ENCODE peak calls at places on chromosomes 16 and 17, in seven cellular contexts. B is gastrocnemius medialis; K is effector memory CD4-positive, alpha-beta T cell; A is psoas muscle; Y is mammary epithelial cell; H is adrenal gland; E is endodermal cell. D is an unnamed sample.
A peak's percentile ranks its signal among the peaks of the same experiment; 100 is the strongest.

GRCh38 chr16:3971261-3971660 is 90.7 kb upstream of the CREBBP start:
- DNase-seq in A (peak; percentile 13), B (no peak), K (no peak), Y (no peak), H (no peak), E (no peak), D (no peak)

GRCh38 chr17:50181155-50181554 is 15.3 kb downstream of the SGCA start:
- DNase-seq in B (no peak), A (peak; percentile 47), Y (no peak), E (no peak), K (no peak), H (no peak), D (peak; percentile 56)

GRCh38 chr17:46795379-46795952 is 23.0 kb downstream of the WNT3 start:
- DNase-seq in H (no peak), Y (no peak), A (no peak), E (no peak), B (no peak), K (no peak), D (no peak)

GRCh38 chr17:18951941-18952842 is at the start of gene SLC5A10:
- DNase-seq in A (no peak), K (no peak), B (no peak), Y (no peak), E (peak; percentile 85), H (no peak), D (peak; percentile 67)

GRCh38 chr17:77768475-77768874 is 190.0 kb upstream of the TNRC6C start:
- DNase-seq in B (no peak), H (no peak), Y (no peak), A (no peak), K (no peak), E (no peak), D (peak; percentile 41)

GRCh38 chr17:7056386-7056785 is 12.5 kb upstream of the SLC16A11 start:
- DNase-seq in H (no peak), K (no peak), B (no peak), Y (peak; percentile 86), A (no peak), E (no peak), D (no peak)

GRCh38 chr17:48505788-48506187 is 25.0 kb downstream of the HOXB1 start:
- DNase-seq in H (peak; percentile 63), Y (peak; percentile 82), A (no peak), B (no peak), E (peak; percentile 62), K (peak; percentile 59), D (no peak)

GRCh38 chr17:67449885-67450755 is 73.0 kb downstream of the PITPNC1 start:
- DNase-seq in Y (no peak), E (peak; percentile 27), B (no peak), H (no peak), A (no peak), K (no peak), D (no peak)

GRCh38 chr17:72903522-72903921 is 189.0 kb downstream of the SLC39A11 start:
- DNase-seq in K (no peak), Y (no peak), A (no peak), B (no peak), E (no peak), H (no peak), D (no peak)

GRCh38 chr16:85903576-85903975 is 4.6 kb downstream of the IRF8 start:
- DNase-seq in K (no peak), B (no peak), Y (no peak), A (no peak), E (no peak), H (no peak), D (peak; percentile 45)

GRCh38 chr16:85754403-85754802 is 3.5 kb upstream of the C16orf74 start:
- DNase-seq in H (no peak), Y (no peak), E (no peak), B (no peak), A (no peak), K (no peak), D (no peak)

GRCh38 chr17:42180922-42181850 is at the start of gene KCNH4:
- DNase-seq in Y (peak; percentile 53), B (peak; percentile 55), H (peak; percentile 87), E (peak; percentile 91), K (peak; percentile 80), A (peak; percentile 86), D (peak; percentile 93)

GRCh38 chr17:78724544-78724943 is 57.5 kb downstream of the CYTH1 start:
- DNase-seq in Y (no peak), E (peak; percentile 83), A (peak; percentile 78), B (peak; percentile 62), K (no peak), H (no peak), D (no peak)

GRCh38 chr17:6106212-6106611 is 36.0 kb downstream of the WSCD1 start:
- DNase-seq in Y (no peak), B (no peak), E (peak; percentile 10), K (no peak), H (no peak), A (no peak), D (no peak)

DNA sequence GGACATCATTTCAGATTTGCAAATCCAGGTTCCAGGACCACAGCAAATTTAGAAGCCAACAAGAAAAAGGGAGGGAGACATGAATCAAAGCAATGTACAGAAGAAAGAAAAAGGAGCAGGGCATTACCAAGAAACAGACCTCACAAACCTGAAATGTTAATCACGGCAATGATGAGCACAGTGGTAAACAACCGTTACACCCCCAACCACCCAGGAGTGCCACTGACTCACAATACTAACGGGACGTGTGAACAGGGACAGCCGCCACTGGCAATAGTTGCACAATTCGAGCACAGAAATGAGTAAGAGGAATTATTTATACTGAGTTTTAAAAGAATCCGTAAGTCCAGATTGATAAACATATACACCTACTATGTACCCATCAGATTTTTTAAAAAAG is 13.8 kb downstream of the USP22 start:
- DNase-seq in E (peak; percentile 50), H (peak; percentile 74), A (peak; percentile 81), Y (peak; percentile 88), B (peak; percentile 69), K (no peak), D (no peak)
- H3K4me1 ChIP-seq in E (peaks cover 6% of the 10 kb centered on the region), H (peaks cover 69% of the 10 kb centered on the region), A (peaks cover 80% of the 10 kb centered on the region), Y (peaks cover 38% of the 10 kb centered on the region), B (peaks cover 78% of the 10 kb centered on the region), K (peaks cover 34% of the 10 kb centered on the region), D (peaks cover 5% of the 10 kb centered on the region)

DNA sequence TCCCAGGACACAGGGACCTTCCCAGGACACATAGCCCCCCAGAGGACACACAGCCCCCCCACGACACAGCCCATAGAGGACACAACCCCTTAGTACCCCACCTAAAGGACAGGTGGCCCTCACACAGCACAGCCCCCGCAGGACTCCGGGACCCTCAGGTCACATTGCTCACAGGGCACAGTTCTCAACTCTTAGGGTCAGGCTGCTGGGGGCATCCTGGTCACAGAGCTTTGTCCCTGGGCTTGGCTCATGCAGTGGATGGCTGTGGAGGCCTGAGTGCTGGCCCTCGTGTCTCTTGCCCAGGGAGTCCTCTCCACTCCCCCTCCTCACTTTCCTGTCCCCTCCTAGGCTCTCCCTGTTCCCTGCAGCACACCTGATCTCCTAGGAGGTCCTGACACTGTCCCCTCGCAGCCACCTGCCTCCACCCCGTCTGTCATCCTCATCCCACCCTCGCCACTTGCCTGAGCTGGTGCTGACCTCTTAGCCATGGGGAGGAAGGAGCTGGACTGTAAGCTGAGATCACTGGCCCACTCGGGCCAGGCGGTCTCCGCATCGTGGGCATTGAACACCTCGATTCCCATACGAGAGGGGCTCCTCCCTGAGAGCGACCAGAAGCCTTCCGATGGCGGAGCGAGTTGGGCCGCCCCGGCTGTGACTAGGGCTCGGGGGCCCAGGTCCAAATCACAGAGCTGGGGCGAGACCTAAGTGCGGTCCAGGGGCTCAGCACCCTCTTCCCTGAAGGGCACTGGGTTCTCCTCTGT is 1.4 kb upstream of the WDR45B start:
- DNase-seq in B (no peak), E (peak; percentile 69), Y (no peak), H (no peak), A (no peak), K (no peak), D (peak; percentile 75)
- H3K27ac ChIP-seq in B (peak overlapping the region; percentile 92), E (no peak overlapping the region), Y (no peak overlapping the region), H (no peak overlapping the region), A (no peak overlapping the region), K (no peak overlapping the region), D (no peak overlapping the region)

DNA sequence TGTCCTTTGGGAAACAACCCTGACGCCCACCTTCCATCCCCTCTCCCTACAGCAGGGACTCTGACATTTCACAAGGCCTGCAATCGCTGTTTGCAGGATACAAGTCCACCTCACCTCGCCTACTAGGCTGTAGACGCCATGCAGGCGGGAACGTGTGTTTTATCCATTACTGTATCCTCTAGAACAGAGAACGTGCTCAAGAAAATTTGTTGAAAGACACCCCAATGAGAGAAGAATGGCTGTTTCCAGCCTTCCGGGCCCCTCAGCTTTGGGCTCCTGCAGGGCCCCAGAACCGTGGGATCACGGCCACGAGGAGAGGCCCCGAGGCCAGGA is 1.5 kb upstream of the TTYH2 start:
- DNase-seq in E (no peak), B (no peak), Y (peak; percentile 5), A (no peak), H (no peak), K (no peak), D (no peak)
- H3K4me1 ChIP-seq in E (peaks cover 14% of the 10 kb centered on the region), B (peaks cover 77% of the 10 kb centered on the region), Y (peaks cover 50% of the 10 kb centered on the region), A (peaks cover 56% of the 10 kb centered on the region), H (peaks cover 47% of the 10 kb centered on the region), K (peaks cover 34% of the 10 kb centered on the region), D (no peaks in the 10 kb centered on the region)

DNA sequence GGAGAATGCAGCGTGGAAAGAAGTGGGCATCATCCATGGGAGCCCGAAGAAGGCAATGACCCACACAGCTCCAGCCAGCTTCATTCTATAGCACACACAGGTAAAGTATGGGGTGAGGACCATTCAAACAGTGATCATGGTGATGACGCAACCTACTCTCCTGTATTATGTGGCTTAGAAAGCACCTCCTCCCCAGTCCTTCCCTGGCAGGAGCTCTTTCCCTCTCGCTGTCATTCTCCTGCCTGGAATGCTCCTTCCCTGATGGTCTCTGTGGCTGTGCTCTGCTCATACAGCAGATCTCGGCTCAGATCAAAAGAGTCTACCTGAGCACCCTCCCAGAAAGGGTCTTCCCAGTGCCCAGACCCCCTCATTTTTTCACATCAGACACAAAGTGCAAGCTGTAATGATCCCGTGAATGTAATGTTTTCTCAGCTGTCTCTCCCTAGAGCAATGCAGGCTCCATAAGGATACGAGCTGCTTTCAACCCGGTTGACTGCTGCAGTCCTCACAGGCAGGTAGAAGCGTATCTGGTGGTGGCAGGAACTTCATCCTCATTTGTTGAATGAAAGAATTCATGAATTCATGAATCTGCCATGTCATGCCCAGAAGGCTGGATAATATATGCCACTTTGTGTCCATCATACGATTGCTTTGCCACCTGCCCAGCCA is 248.8 kb downstream of the HS3ST3A1 start:
- DNase-seq in K (no peak), Y (no peak), A (no peak), B (no peak), H (no peak), E (no peak), D (no peak)
- H3K27ac ChIP-seq in K (no peak overlapping the region), Y (no peak overlapping the region), A (no peak overlapping the region), B (no peak overlapping the region), H (no peak overlapping the region), E (no peak overlapping the region), D (no peak overlapping the region)

GRCh38 chr17:61322316-61323014 is 77.2 kb upstream of the TBX2 start:
- DNase-seq in H (no peak), K (no peak), A (no peak), B (no peak), Y (no peak), E (no peak), D (no peak)
- H3K4me1 ChIP-seq in H (peaks cover 17% of the 10 kb centered on the region), K (no peaks in the 10 kb centered on the region), A (no peaks in the 10 kb centered on the region), B (peaks cover 9% of the 10 kb centered on the region), Y (no peaks in the 10 kb centered on the region), E (peaks cover 5% of the 10 kb centered on the region), D (peaks cover 17% of the 10 kb centered on the region)